ENCODE peak calls at places on chromosomes 13 and 19, in five cellular contexts. One of them, this sample, is unnamed.

GRCh38 chr13:73708393-73708985 is 425.7 kb downstream of the KLF12 start:
- DNase-seq in neuronal stem cell: peak
- DNase-seq in H9: no peak
- DNase-seq in trophoblast cell: peak
- DNase-seq in H1: no peak
- DNase-seq in this sample: peak

GRCh38 chr19:55530996-55531395 is 5.9 kb downstream of the SBK2 start:
- DNase-seq in neuronal stem cell: no peak
- DNase-seq in H9: no peak
- DNase-seq in trophoblast cell: no peak
- DNase-seq in H1: no peak
- DNase-seq in this sample: no peak

GRCh38 chr13:99288069-99288468 is 19.1 kb downstream of the GPR183 start:
- DNase-seq in neuronal stem cell: no peak
- DNase-seq in H9: no peak
- DNase-seq in trophoblast cell: no peak
- DNase-seq in H1: no peak
- DNase-seq in this sample: no peak

GRCh38 chr19:6730153-6730804 is 7.1 kb downstream of the GPR108 start:
- DNase-seq in neuronal stem cell: no peak
- DNase-seq in H9: peak
- DNase-seq in trophoblast cell: no peak
- DNase-seq in H1: peak
- DNase-seq in this sample: no peak

GRCh38 chr13:95540848-95541247 is 11.7 kb upstream of the CLDN10 start:
- DNase-seq in neuronal stem cell: no peak
- DNase-seq in H9: no peak
- DNase-seq in trophoblast cell: no peak
- DNase-seq in H1: no peak
- DNase-seq in this sample: no peak

GRCh38 chr13:31166591-31166990 is 4.9 kb upstream of the HSPH1 start:
- DNase-seq in neuronal stem cell: no peak
- DNase-seq in H9: no peak
- DNase-seq in trophoblast cell: no peak
- DNase-seq in H1: no peak
- DNase-seq in this sample: no peak

GRCh38 chr13:37029617-37030016 is 29.0 kb downstream of the EXOSC8 start:
- DNase-seq in neuronal stem cell: no peak
- DNase-seq in H9: no peak
- DNase-seq in trophoblast cell: no peak
- DNase-seq in H1: no peak
- DNase-seq in this sample: no peak

GRCh38 chr19:18428837-18429674 is 8.9 kb downstream of the ISYNA1 start:
- DNase-seq in neuronal stem cell: peak
- DNase-seq in H9: peak
- DNase-seq in trophoblast cell: peak
- DNase-seq in H1: no peak
- DNase-seq in this sample: peak

GRCh38 chr13:28558567-28558966 is 63.6 kb upstream of the FLT1 start:
- DNase-seq in neuronal stem cell: no peak
- DNase-seq in H9: no peak
- DNase-seq in trophoblast cell: no peak
- DNase-seq in H1: no peak
- DNase-seq in this sample: no peak

GRCh38 chr13:106340249-106340648 is 195.2 kb downstream of the EFNB2 start:
- DNase-seq in neuronal stem cell: no peak
- DNase-seq in H9: no peak
- DNase-seq in trophoblast cell: no peak
- DNase-seq in H1: no peak
- DNase-seq in this sample: peak
- H2BK12ac ChIP-seq in neuronal stem cell: no peak
- H2BK12ac ChIP-seq in H9: no peak
- H2BK12ac ChIP-seq in trophoblast cell: no peak
- H2BK12ac ChIP-seq in H1: no peak
- H2BK12ac ChIP-seq in this sample: no peak

GRCh38 chr13:107716241-107716640 is 499.1 kb downstream of the LIG4 start:
- DNase-seq in neuronal stem cell: no peak
- DNase-seq in H9: no peak
- DNase-seq in trophoblast cell: no peak
- DNase-seq in H1: no peak
- DNase-seq in this sample: no peak
- H4K91ac ChIP-seq in neuronal stem cell: no peak
- H4K91ac ChIP-seq in H9: no peak
- H4K91ac ChIP-seq in trophoblast cell: no peak
- H4K91ac ChIP-seq in H1: no peak
- H4K91ac ChIP-seq in this sample: no peak

DNA sequence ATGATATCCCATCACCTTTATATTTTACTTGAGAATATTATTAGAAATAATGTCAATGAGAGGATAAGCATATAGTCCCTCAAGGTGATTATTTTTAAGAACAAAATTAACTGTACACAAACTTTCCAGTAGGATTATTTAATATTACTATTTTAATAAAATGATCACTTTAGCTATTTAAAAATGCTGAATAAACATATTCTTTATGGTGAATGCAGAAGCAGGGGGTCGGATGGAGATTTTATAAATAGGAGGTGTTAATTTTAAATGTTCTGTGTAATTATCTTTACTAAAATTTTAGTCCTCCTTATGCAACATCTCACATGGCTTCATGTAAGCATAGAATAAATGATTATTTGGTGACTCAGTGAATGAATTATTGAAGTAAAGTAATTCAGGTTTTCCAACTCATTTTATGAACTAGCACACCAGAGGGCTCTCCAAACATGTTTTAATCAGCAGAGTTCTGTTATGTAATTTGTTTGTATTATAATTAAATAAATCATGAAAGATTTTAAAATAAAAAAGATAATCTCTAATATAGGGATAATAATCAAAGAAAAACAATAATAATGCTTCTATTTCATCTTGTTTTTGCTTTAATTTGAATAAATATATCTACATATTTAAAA is 1635.2 kb downstream of the EFNB2 start:
- DNase-seq in neuronal stem cell: no peak
- DNase-seq in H9: no peak
- DNase-seq in trophoblast cell: no peak
- DNase-seq in H1: no peak
- DNase-seq in this sample: no peak
- H2BK12ac ChIP-seq in neuronal stem cell: no peak
- H2BK12ac ChIP-seq in H9: no peak
- H2BK12ac ChIP-seq in trophoblast cell: no peak
- H2BK12ac ChIP-seq in H1: no peak
- H2BK12ac ChIP-seq in this sample: no peak

GRCh38 chr19:37313335-37313627 is 57.6 kb upstream of the ZNF527 start:
- DNase-seq in neuronal stem cell: no peak
- DNase-seq in H9: no peak
- DNase-seq in trophoblast cell: no peak
- DNase-seq in H1: no peak
- DNase-seq in this sample: no peak

DNA sequence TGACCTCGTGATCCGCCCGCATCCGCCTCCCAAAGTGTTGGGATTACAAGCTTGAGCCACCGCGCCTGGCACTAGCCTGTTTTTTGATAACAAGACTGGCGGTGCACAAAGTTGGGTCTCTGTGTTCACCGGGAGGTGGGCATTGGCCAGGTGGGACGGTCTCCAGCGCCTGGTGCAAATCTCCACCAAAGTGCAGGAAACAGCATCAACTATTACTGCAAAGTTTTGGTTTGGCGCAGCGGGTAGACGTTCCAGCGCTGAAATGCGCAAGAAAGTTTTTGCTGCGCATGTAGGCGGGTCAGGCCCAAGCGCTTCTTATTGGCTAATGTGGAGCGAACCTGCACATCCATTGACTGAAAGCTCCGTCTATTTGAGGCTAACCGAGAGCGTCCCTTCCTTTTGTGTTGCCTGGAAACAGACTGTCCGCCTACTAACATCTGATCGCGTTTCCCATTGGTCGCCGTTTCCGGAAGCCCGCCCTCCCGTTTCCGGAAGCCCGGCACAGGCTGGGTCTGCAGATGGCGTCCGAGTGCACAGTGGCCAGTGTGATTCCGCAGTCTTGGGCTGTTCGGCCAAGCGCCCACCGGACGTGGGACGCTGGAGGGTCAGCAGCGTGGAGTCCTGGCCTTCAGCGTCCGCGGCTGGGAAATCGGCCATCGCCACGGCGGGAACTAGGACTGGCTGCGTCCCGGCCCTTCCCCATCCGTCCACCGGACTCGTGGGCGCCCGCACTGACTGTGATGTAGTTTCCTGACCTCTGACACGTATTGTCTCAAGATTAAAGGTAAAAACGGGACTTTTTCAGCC is 53.3 kb upstream of the ZNF527 start:
- DNase-seq in neuronal stem cell: peak
- DNase-seq in H9: peak
- DNase-seq in trophoblast cell: peak
- DNase-seq in H1: peak
- DNase-seq in this sample: peak
- H4K91ac ChIP-seq in neuronal stem cell: no peak
- H4K91ac ChIP-seq in H9: no peak
- H4K91ac ChIP-seq in trophoblast cell: peak
- H4K91ac ChIP-seq in H1: peak
- H4K91ac ChIP-seq in this sample: no peak

DNA sequence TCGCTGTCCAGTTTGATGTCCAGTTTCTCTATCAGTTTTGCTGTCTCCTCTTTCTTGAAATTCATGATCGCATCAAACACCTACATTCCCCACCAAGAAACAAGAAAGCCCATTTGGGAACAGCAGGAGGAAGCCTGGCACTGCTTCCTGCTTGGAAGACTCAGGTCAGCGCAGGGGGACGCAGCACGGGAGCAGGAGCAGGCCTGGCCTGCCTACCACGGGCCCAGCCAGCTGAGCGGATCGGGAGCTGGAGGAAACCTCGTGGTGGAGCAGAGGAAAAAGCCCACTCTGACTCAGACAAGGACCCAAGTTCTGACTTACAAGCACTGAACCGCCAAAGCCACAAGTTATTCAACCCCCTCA is 3.9 kb downstream of the EEF2 start:
- DNase-seq in neuronal stem cell: no peak
- DNase-seq in H9: no peak
- DNase-seq in trophoblast cell: no peak
- DNase-seq in H1: no peak
- DNase-seq in this sample: no peak
- H2BK12ac ChIP-seq in neuronal stem cell: no peak
- H2BK12ac ChIP-seq in H9: no peak
- H2BK12ac ChIP-seq in trophoblast cell: no peak
- H2BK12ac ChIP-seq in H1: no peak
- H2BK12ac ChIP-seq in this sample: no peak

This sample was measured in mesenchymal stem cell.